ENCODE peak calls at places on chromosomes 4 and X, in six cellular contexts. One of them, this sample, is unnamed.

GRCh38 chrX:72308566-72309296 is 3.0 kb upstream of the CITED1 start:
- DNase-seq in OCI-LY7: no peak
- DNase-seq in vagina: no peak
- DNase-seq in fibroblast of lung: peak
- DNase-seq in heart left ventricle: peak
- DNase-seq in CD8-positive, alpha-beta T cell: no peak
- DNase-seq in this sample: peak

GRCh38 chrX:15497865-15498264 is 2.7 kb upstream of the BMX start:
- DNase-seq in CD8-positive, alpha-beta T cell: peak
- DNase-seq in heart left ventricle: peak
- DNase-seq in OCI-LY7: peak
- DNase-seq in fibroblast of lung: peak
- DNase-seq in vagina: no peak
- DNase-seq in this sample: peak

GRCh38 chrX:97597954-97598353 is 714.2 kb downstream of the RPA4 start:
- DNase-seq in fibroblast of lung: no peak
- DNase-seq in vagina: no peak
- DNase-seq in CD8-positive, alpha-beta T cell: no peak
- DNase-seq in OCI-LY7: no peak
- DNase-seq in heart left ventricle: no peak
- DNase-seq in this sample: peak

GRCh38 chr4:76641351-76641750 is 206.3 kb downstream of the SHROOM3 start:
- DNase-seq in CD8-positive, alpha-beta T cell: no peak
- DNase-seq in vagina: no peak
- DNase-seq in heart left ventricle: no peak
- DNase-seq in fibroblast of lung: no peak
- DNase-seq in OCI-LY7: no peak
- DNase-seq in this sample: no peak

GRCh38 chr4:140717313-140717712 is 38.9 kb downstream of the TBC1D9 start:
- DNase-seq in OCI-LY7: no peak
- DNase-seq in vagina: no peak
- DNase-seq in CD8-positive, alpha-beta T cell: no peak
- DNase-seq in heart left ventricle: no peak
- DNase-seq in fibroblast of lung: no peak
- DNase-seq in this sample: no peak

GRCh38 chr4:85968945-85969830 is 390.7 kb downstream of the MAPK10 start:
- DNase-seq in CD8-positive, alpha-beta T cell: no peak
- DNase-seq in fibroblast of lung: peak
- DNase-seq in OCI-LY7: peak
- DNase-seq in vagina: no peak
- DNase-seq in heart left ventricle: no peak
- DNase-seq in this sample: peak

GRCh38 chrX:110514498-110514897 is 155.8 kb downstream of the RTL9 start:
- DNase-seq in heart left ventricle: no peak
- DNase-seq in fibroblast of lung: no peak
- DNase-seq in CD8-positive, alpha-beta T cell: no peak
- DNase-seq in vagina: no peak
- DNase-seq in OCI-LY7: no peak
- DNase-seq in this sample: no peak

GRCh38 chr4:138741366-138741765 is 274.2 kb upstream of the NOCT start:
- DNase-seq in vagina: no peak
- DNase-seq in fibroblast of lung: no peak
- DNase-seq in CD8-positive, alpha-beta T cell: no peak
- DNase-seq in heart left ventricle: no peak
- DNase-seq in OCI-LY7: no peak
- DNase-seq in this sample: peak

GRCh38 chrX:23788946-23789345 is 6.0 kb downstream of the SAT1 start:
- DNase-seq in vagina: no peak
- DNase-seq in OCI-LY7: no peak
- DNase-seq in CD8-positive, alpha-beta T cell: no peak
- DNase-seq in heart left ventricle: no peak
- DNase-seq in fibroblast of lung: no peak
- DNase-seq in this sample: no peak

GRCh38 chr4:112418092-112418491 is 97.9 kb downstream of the NEUROG2 start:
- DNase-seq in heart left ventricle: no peak
- DNase-seq in CD8-positive, alpha-beta T cell: no peak
- DNase-seq in OCI-LY7: no peak
- DNase-seq in vagina: no peak
- DNase-seq in fibroblast of lung: no peak
- DNase-seq in this sample: peak

GRCh38 chrX:1385251-1385794 is 6.6 kb downstream of the SLC25A6 start:
- DNase-seq in fibroblast of lung: no peak
- DNase-seq in CD8-positive, alpha-beta T cell: peak
- DNase-seq in vagina: no peak
- DNase-seq in heart left ventricle: no peak
- DNase-seq in OCI-LY7: no peak
- DNase-seq in this sample: no peak

GRCh38 chr4:168437192-168437938 is 42.9 kb downstream of the DDX60L start:
- DNase-seq in vagina: no peak
- DNase-seq in CD8-positive, alpha-beta T cell: no peak
- DNase-seq in OCI-LY7: no peak
- DNase-seq in fibroblast of lung: no peak
- DNase-seq in heart left ventricle: no peak
- DNase-seq in this sample: no peak

DNA sequence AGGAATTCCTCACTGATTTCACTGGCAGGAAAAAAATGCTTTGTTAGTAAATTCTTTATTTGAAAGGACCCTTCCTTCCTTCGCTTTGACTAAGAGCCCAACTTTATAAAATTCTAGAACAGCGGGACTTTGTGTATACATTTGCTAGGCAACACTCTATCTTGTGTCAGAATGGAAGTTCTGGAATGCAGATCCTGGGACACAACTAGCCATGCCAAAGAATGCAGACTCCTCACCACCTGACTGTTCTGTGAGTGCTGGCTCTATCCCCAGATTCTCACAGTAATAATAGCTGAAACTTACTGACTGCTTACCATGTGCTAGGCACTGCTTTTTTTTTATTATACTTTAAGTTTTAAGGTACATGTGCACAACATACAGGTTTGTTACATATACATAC is 73.3 kb upstream of the ZDHHC15 start:
- DNase-seq in fibroblast of lung: peak
- DNase-seq in heart left ventricle: peak
- DNase-seq in vagina: no peak
- DNase-seq in CD8-positive, alpha-beta T cell: no peak
- DNase-seq in OCI-LY7: no peak
- DNase-seq in this sample: no peak
- H3K4me3 ChIP-seq in fibroblast of lung: no peak
- H3K4me3 ChIP-seq in heart left ventricle: no peak
- H3K4me3 ChIP-seq in vagina: no peak
- H3K4me3 ChIP-seq in CD8-positive, alpha-beta T cell: no peak
- H3K4me3 ChIP-seq in OCI-LY7: no peak
- H3K4me3 ChIP-seq in this sample: no peak

GRCh38 chrX:135697614-135698013 is 15.8 kb upstream of the CT45A1 start:
- DNase-seq in fibroblast of lung: no peak
- DNase-seq in CD8-positive, alpha-beta T cell: no peak
- DNase-seq in vagina: no peak
- DNase-seq in heart left ventricle: no peak
- DNase-seq in OCI-LY7: no peak
- DNase-seq in this sample: no peak
- TF ChIP-seq CTCF in fibroblast of lung: no peak
- TF ChIP-seq CTCF in CD8-positive, alpha-beta T cell: no peak
- TF ChIP-seq CTCF in vagina: no peak
- TF ChIP-seq CTCF in heart left ventricle: no peak
- TF ChIP-seq CTCF in OCI-LY7: peak
- TF ChIP-seq CTCF in this sample: no peak

GRCh38 chr4:87053064-87053693 is 118.4 kb downstream of the AFF1 start:
- DNase-seq in vagina: no peak
- DNase-seq in CD8-positive, alpha-beta T cell: no peak
- DNase-seq in fibroblast of lung: no peak
- DNase-seq in OCI-LY7: no peak
- DNase-seq in heart left ventricle: no peak
- DNase-seq in this sample: no peak

GRCh38 chr4:87051121-87051713 is 116.4 kb downstream of the AFF1 start:
- DNase-seq in vagina: no peak
- DNase-seq in CD8-positive, alpha-beta T cell: no peak
- DNase-seq in fibroblast of lung: no peak
- DNase-seq in OCI-LY7: no peak
- DNase-seq in heart left ventricle: no peak
- DNase-seq in this sample: no peak

GRCh38 chr4:87052615-87053014 is 117.8 kb downstream of the AFF1 start:
- DNase-seq in CD8-positive, alpha-beta T cell: no peak
- DNase-seq in vagina: no peak
- DNase-seq in OCI-LY7: no peak
- DNase-seq in heart left ventricle: no peak
- DNase-seq in fibroblast of lung: no peak
- DNase-seq in this sample: no peak

GRCh38 chr4:87049508-87049907 is 114.7 kb downstream of the AFF1 start:
- DNase-seq in heart left ventricle: no peak
- DNase-seq in vagina: no peak
- DNase-seq in OCI-LY7: no peak
- DNase-seq in fibroblast of lung: no peak
- DNase-seq in CD8-positive, alpha-beta T cell: no peak
- DNase-seq in this sample: no peak

GRCh38 chr4:87050596-87050995 is 115.8 kb downstream of the AFF1 start:
- DNase-seq in fibroblast of lung: no peak
- DNase-seq in CD8-positive, alpha-beta T cell: no peak
- DNase-seq in heart left ventricle: peak
- DNase-seq in OCI-LY7: no peak
- DNase-seq in vagina: no peak
- DNase-seq in this sample: no peak
- H3K4me3 ChIP-seq in fibroblast of lung: no peak
- H3K4me3 ChIP-seq in CD8-positive, alpha-beta T cell: no peak
- H3K4me3 ChIP-seq in heart left ventricle: no peak
- H3K4me3 ChIP-seq in OCI-LY7: no peak
- H3K4me3 ChIP-seq in vagina: no peak
- H3K4me3 ChIP-seq in this sample: no peak

GRCh38 chr4:155497306-155497705 is 120.5 kb upstream of the MAP9 start:
- DNase-seq in OCI-LY7: no peak
- DNase-seq in CD8-positive, alpha-beta T cell: no peak
- DNase-seq in fibroblast of lung: no peak
- DNase-seq in vagina: no peak
- DNase-seq in heart left ventricle: no peak
- DNase-seq in this sample: no peak
- TF ChIP-seq CTCF in OCI-LY7: no peak
- TF ChIP-seq CTCF in CD8-positive, alpha-beta T cell: no peak
- TF ChIP-seq CTCF in fibroblast of lung: no peak
- TF ChIP-seq CTCF in vagina: no peak
- TF ChIP-seq CTCF in heart left ventricle: peak
- TF ChIP-seq CTCF in this sample: peak

DNA sequence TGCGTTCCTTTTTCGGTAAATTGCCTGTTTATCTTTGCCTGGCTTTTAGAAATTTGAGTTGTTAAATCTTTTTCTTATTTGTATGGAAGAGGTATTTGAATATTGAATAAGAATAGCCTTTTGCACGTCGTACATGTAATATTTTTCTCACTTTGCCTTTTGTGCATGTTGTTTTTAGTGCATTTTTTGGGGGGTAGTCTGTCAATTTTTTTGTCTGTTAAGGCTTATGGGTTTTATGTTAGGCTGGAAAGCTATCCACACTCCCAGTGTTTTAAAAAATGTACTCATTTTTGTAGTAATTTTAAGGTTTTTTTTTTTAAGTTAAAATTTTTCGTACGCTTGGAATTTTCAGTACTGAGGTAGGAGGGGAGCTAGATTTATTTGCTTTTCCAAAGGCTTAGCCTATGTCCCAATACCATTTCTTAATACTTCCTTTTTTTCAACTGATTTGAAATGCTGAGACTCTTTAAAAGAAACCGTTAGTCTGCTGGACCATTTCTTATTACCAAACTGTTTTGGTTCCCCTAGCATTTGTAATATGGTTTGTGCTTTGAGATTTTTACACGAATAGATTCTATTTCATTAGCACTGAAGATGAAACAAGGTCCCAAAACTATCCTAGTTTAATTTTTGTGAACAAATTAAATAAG is 1.3 kb downstream of the HERC5 start:
- DNase-seq in OCI-LY7: no peak
- DNase-seq in fibroblast of lung: no peak
- DNase-seq in CD8-positive, alpha-beta T cell: no peak
- DNase-seq in heart left ventricle: no peak
- DNase-seq in vagina: no peak
- DNase-seq in this sample: no peak
- H3K4me3 ChIP-seq in OCI-LY7: no peak
- H3K4me3 ChIP-seq in fibroblast of lung: no peak
- H3K4me3 ChIP-seq in CD8-positive, alpha-beta T cell: peak
- H3K4me3 ChIP-seq in heart left ventricle: peak
- H3K4me3 ChIP-seq in vagina: peak
- H3K4me3 ChIP-seq in this sample: peak